ENCODE peak calls at places on chromosomes 1 and 21, in four cellular contexts. One of them, this sample, is unnamed.

GRCh38 chr1:18794561-18794960 is 64.9 kb downstream of the TAS1R2 start:
- DNase-seq in tibial nerve: no peak
- DNase-seq in astrocyte of the spinal cord: no peak
- DNase-seq in esophagus muscularis mucosa: no peak
- DNase-seq in this sample: no peak

GRCh38 chr1:235502601-235503332 is 1.5 kb downstream of the B3GALNT2 start:
- DNase-seq in tibial nerve: no peak
- DNase-seq in astrocyte of the spinal cord: peak; percentile 47
- DNase-seq in esophagus muscularis mucosa: no peak
- DNase-seq in this sample: peak; percentile 62

GRCh38 chr1:43270421-43271095 is 775 bp downstream of the TMEM125 start:
- DNase-seq in tibial nerve: no peak
- DNase-seq in astrocyte of the spinal cord: no peak
- DNase-seq in esophagus muscularis mucosa: no peak
- DNase-seq in this sample: no peak

GRCh38 chr1:10726355-10726754 is 70.1 kb downstream of the CASZ1 start:
- DNase-seq in tibial nerve: no peak
- DNase-seq in astrocyte of the spinal cord: no peak
- DNase-seq in esophagus muscularis mucosa: no peak
- DNase-seq in this sample: no peak

GRCh38 chr1:62438163-62438562 is 1.3 kb downstream of the USP1 start:
- DNase-seq in tibial nerve: no peak
- DNase-seq in astrocyte of the spinal cord: peak; percentile 15
- DNase-seq in esophagus muscularis mucosa: no peak
- DNase-seq in this sample: peak; percentile 50

GRCh38 chr1:214513394-214513793 is 38.0 kb downstream of the PTPN14 start:
- DNase-seq in tibial nerve: no peak
- DNase-seq in astrocyte of the spinal cord: no peak
- DNase-seq in esophagus muscularis mucosa: no peak
- DNase-seq in this sample: no peak

GRCh38 chr1:77047978-77048614 is 171.1 kb downstream of the PIGK start:
- DNase-seq in tibial nerve: no peak
- DNase-seq in astrocyte of the spinal cord: no peak
- DNase-seq in esophagus muscularis mucosa: peak; percentile 89
- DNase-seq in this sample: no peak

GRCh38 chr1:11764519-11764918 is 2.5 kb downstream of the C1orf167 start:
- DNase-seq in tibial nerve: no peak
- DNase-seq in astrocyte of the spinal cord: no peak
- DNase-seq in esophagus muscularis mucosa: no peak
- DNase-seq in this sample: no peak

GRCh38 chr1:201461193-201461657 is 7.8 kb downstream of the PHLDA3 start:
- DNase-seq in tibial nerve: no peak
- DNase-seq in astrocyte of the spinal cord: peak; percentile 94
- DNase-seq in esophagus muscularis mucosa: no peak
- DNase-seq in this sample: peak; percentile 95

GRCh38 chr1:66436378-66437135 is 97.4 kb upstream of the SGIP1 start:
- DNase-seq in tibial nerve: no peak
- DNase-seq in astrocyte of the spinal cord: peak; percentile 87
- DNase-seq in esophagus muscularis mucosa: peak; percentile 90
- DNase-seq in this sample: peak; percentile 76

GRCh38 chr1:169527461-169528213 is 41.9 kb upstream of the SLC19A2 start:
- DNase-seq in tibial nerve: peak; percentile 20
- DNase-seq in astrocyte of the spinal cord: no peak
- DNase-seq in esophagus muscularis mucosa: no peak
- DNase-seq in this sample: no peak

GRCh38 chr1:1678581-1679380 is 13.8 kb downstream of the SLC35E2B start:
- DNase-seq in tibial nerve: no peak
- DNase-seq in astrocyte of the spinal cord: no peak
- DNase-seq in esophagus muscularis mucosa: no peak
- DNase-seq in this sample: no peak

GRCh38 chr1:187516874-187517273 is 688.1 kb downstream of the PLA2G4A start:
- DNase-seq in tibial nerve: no peak
- DNase-seq in astrocyte of the spinal cord: no peak
- DNase-seq in esophagus muscularis mucosa: no peak
- DNase-seq in this sample: no peak

GRCh38 chr21:35427320-35428040 is 378.4 kb upstream of the RUNX1 start:
- DNase-seq in tibial nerve: peak; percentile 34
- DNase-seq in astrocyte of the spinal cord: no peak
- DNase-seq in esophagus muscularis mucosa: no peak
- DNase-seq in this sample: no peak

GRCh38 chr1:53600001-53600400 is 139.0 kb downstream of the GLIS1 start:
- DNase-seq in tibial nerve: no peak
- DNase-seq in astrocyte of the spinal cord: no peak
- DNase-seq in esophagus muscularis mucosa: no peak
- DNase-seq in this sample: no peak

GRCh38 chr1:27971674-27972073 is 11.9 kb downstream of the XKR8 start:
- DNase-seq in tibial nerve: peak; percentile 49
- DNase-seq in astrocyte of the spinal cord: no peak
- DNase-seq in esophagus muscularis mucosa: no peak
- DNase-seq in this sample: peak; percentile 37

GRCh38 chr21:36015096-36015495 is 45.2 kb downstream of the SETD4 start:
- DNase-seq in tibial nerve: no peak
- DNase-seq in astrocyte of the spinal cord: no peak
- DNase-seq in esophagus muscularis mucosa: no peak
- DNase-seq in this sample: no peak

GRCh38 chr21:33334191-33334590 is 9.4 kb downstream of the IFNAR1 start:
- DNase-seq in tibial nerve: no peak
- DNase-seq in astrocyte of the spinal cord: no peak
- DNase-seq in esophagus muscularis mucosa: no peak
- DNase-seq in this sample: no peak

GRCh38 chr21:46077674-46078101 is 20.2 kb upstream of the COL6A2 start:
- DNase-seq in tibial nerve: no peak
- DNase-seq in astrocyte of the spinal cord: no peak
- DNase-seq in esophagus muscularis mucosa: peak; percentile 79
- DNase-seq in this sample: no peak

GRCh38 chr1:204384636-204385354 is 25.1 kb upstream of the PLEKHA6 start:
- DNase-seq in tibial nerve: no peak
- DNase-seq in astrocyte of the spinal cord: peak; percentile 29
- DNase-seq in esophagus muscularis mucosa: no peak
- DNase-seq in this sample: peak; percentile 46

GRCh38 chr1:83626603-83627002 is 372.3 kb downstream of the TTLL7 start:
- DNase-seq in tibial nerve: no peak
- DNase-seq in astrocyte of the spinal cord: no peak
- DNase-seq in esophagus muscularis mucosa: no peak
- DNase-seq in this sample: no peak

GRCh38 chr21:45353200-45353599 is 51.8 kb upstream of the COL18A1 start:
- DNase-seq in tibial nerve: no peak
- DNase-seq in astrocyte of the spinal cord: no peak
- DNase-seq in esophagus muscularis mucosa: no peak
- DNase-seq in this sample: no peak

GRCh38 chr1:94578856-94579255 is 37.3 kb upstream of the F3 start:
- DNase-seq in tibial nerve: no peak
- DNase-seq in astrocyte of the spinal cord: peak; percentile 48
- DNase-seq in esophagus muscularis mucosa: no peak
- DNase-seq in this sample: peak; percentile 44

GRCh38 chr1:9315411-9316079 is 22.9 kb downstream of the SPSB1 start:
- DNase-seq in tibial nerve: no peak
- DNase-seq in astrocyte of the spinal cord: peak; percentile 79
- DNase-seq in esophagus muscularis mucosa: no peak
- DNase-seq in this sample: peak; percentile 83

GRCh38 chr1:161777250-161777649 is 11.1 kb downstream of the ATF6 start:
- DNase-seq in tibial nerve: no peak
- DNase-seq in astrocyte of the spinal cord: no peak
- DNase-seq in esophagus muscularis mucosa: no peak
- DNase-seq in this sample: no peak

GRCh38 chr1:151653397-151653796 is 41.5 kb downstream of the SNX27 start:
- DNase-seq in tibial nerve: no peak
- DNase-seq in astrocyte of the spinal cord: peak; percentile 11
- DNase-seq in esophagus muscularis mucosa: no peak
- DNase-seq in this sample: peak; percentile 45

GRCh38 chr1:8632092-8632491 is 185.3 kb downstream of the RERE start:
- DNase-seq in tibial nerve: no peak
- DNase-seq in astrocyte of the spinal cord: no peak
- DNase-seq in esophagus muscularis mucosa: no peak
- DNase-seq in this sample: no peak

GRCh38 chr21:30216041-30216723 is at the start of gene CLDN8:
- DNase-seq in tibial nerve: no peak
- DNase-seq in astrocyte of the spinal cord: no peak
- DNase-seq in esophagus muscularis mucosa: no peak
- DNase-seq in this sample: no peak
- H3K4me3 ChIP-seq in tibial nerve: no peak within 1 kb of the TSS
- H3K4me3 ChIP-seq in astrocyte of the spinal cord: no peak within 1 kb of the TSS
- H3K4me3 ChIP-seq in esophagus muscularis mucosa: no peak within 1 kb of the TSS
- H3K4me3 ChIP-seq in this sample: no peak within 1 kb of the TSS

GRCh38 chr1:30599721-30600120 is 123.7 kb downstream of the MATN1 start:
- DNase-seq in tibial nerve: peak; percentile 6
- DNase-seq in astrocyte of the spinal cord: no peak
- DNase-seq in esophagus muscularis mucosa: peak; percentile 89
- DNase-seq in this sample: no peak
- H3K4me3 ChIP-seq in tibial nerve: no peak overlapping the region
- H3K4me3 ChIP-seq in astrocyte of the spinal cord: no peak overlapping the region
- H3K4me3 ChIP-seq in esophagus muscularis mucosa: no peak overlapping the region
- H3K4me3 ChIP-seq in this sample: no peak overlapping the region

GRCh38 chr1:70915258-70915657 is 132.4 kb downstream of the PTGER3 start:
- DNase-seq in tibial nerve: no peak
- DNase-seq in astrocyte of the spinal cord: no peak
- DNase-seq in esophagus muscularis mucosa: no peak
- DNase-seq in this sample: no peak
- H3K4me3 ChIP-seq in tibial nerve: no peak overlapping the region
- H3K4me3 ChIP-seq in astrocyte of the spinal cord: no peak overlapping the region
- H3K4me3 ChIP-seq in esophagus muscularis mucosa: no peak overlapping the region
- H3K4me3 ChIP-seq in this sample: peak overlapping the region; percentile 30

GRCh38 chr1:121516279-121516967 is 331.6 kb downstream of the SRGAP2C start:
- DNase-seq in tibial nerve: peak; percentile 12
- DNase-seq in astrocyte of the spinal cord: no peak
- DNase-seq in esophagus muscularis mucosa: no peak
- DNase-seq in this sample: no peak
- H3K4me3 ChIP-seq in tibial nerve: no peak overlapping the region
- H3K4me3 ChIP-seq in astrocyte of the spinal cord: no peak overlapping the region
- H3K4me3 ChIP-seq in esophagus muscularis mucosa: no peak overlapping the region
- H3K4me3 ChIP-seq in this sample: no peak overlapping the region

This sample was measured in adipocyte.